ENCODE peak calls at places on chromosomes 3 and 15, in seven cellular contexts. Q, R, H, J, M, P and A are unnamed samples.

GRCh38 chr3:133280591-133280990 is 119.3 kb upstream of the BFSP2 start:
- DNase-seq in R (no peak), J (no peak), H (no peak), M (no peak), Q (no peak), P (no peak), A (no peak)

GRCh38 chr15:81575436-81576123 is 201.6 kb upstream of the TMC3 start:
- DNase-seq in P (no peak), Q (peak; percentile 47), H (no peak), M (no peak), J (peak; percentile 34), R (no peak), A (peak; percentile 86)

GRCh38 chr15:81653259-81653658 is 279.2 kb upstream of the TMC3 start:
- DNase-seq in Q (no peak), J (no peak), R (no peak), M (no peak), H (no peak), P (no peak), A (no peak)

GRCh38 chr15:98155356-98155755 is 194.9 kb downstream of the ARRDC4 start:
- DNase-seq in P (no peak), J (no peak), R (no peak), M (no peak), H (no peak), Q (no peak), A (no peak)

GRCh38 chr3:11211531-11212300 is 57.4 kb downstream of the HRH1 start:
- DNase-seq in M (no peak), J (no peak), Q (no peak), H (peak; percentile 35), R (no peak), P (no peak), A (no peak)

GRCh38 chr3:120622870-120623718 is 27.0 kb downstream of the NDUFB4 start:
- DNase-seq in P (peak; percentile 82), H (no peak), J (peak; percentile 16), Q (no peak), M (no peak), R (no peak), A (no peak)

GRCh38 chr3:150247456-150247855 is 160.6 kb upstream of the TSC22D2 start:
- DNase-seq in H (no peak), R (peak; percentile 75), Q (no peak), J (no peak), M (no peak), P (no peak), A (no peak)

GRCh38 chr15:76840830-76841460 is 64.2 kb downstream of the SCAPER start:
- DNase-seq in H (peak; percentile 45), R (no peak), Q (peak; percentile 32), P (no peak), J (peak; percentile 39), M (no peak), A (peak; percentile 7)

GRCh38 chr15:100891316-100892012 is 11.8 kb downstream of the ALDH1A3 start:
- DNase-seq in M (no peak), P (peak; percentile 28), R (peak; percentile 36), H (no peak), J (no peak), Q (peak; percentile 34), A (no peak)

GRCh38 chr3:10982782-10983181 is 9.8 kb upstream of the SLC6A1 start:
- DNase-seq in M (no peak), P (peak; percentile 63), Q (no peak), R (no peak), H (no peak), J (no peak), A (no peak)

GRCh38 chr3:195204360-195205166 is 66.4 kb downstream of the XXYLT1 start:
- DNase-seq in P (no peak), M (no peak), J (peak; percentile 85), R (no peak), H (no peak), Q (no peak), A (peak; percentile 85)

GRCh38 chr3:170240671-170241070 is 18.4 kb downstream of the PRKCI start:
- DNase-seq in M (no peak), J (no peak), P (peak; percentile 82), Q (no peak), R (no peak), H (no peak), A (no peak)

GRCh38 chr15:74245342-74245931 is 9.3 kb downstream of the CCDC33 start:
- DNase-seq in M (peak; percentile 4), H (no peak), R (peak; percentile 78), P (no peak), Q (peak; percentile 45), J (peak; percentile 98), A (peak; percentile 87)

GRCh38 chr3:40780801-40781406 is 256.1 kb downstream of the ZNF621 start:
- DNase-seq in H (peak; percentile 77), M (no peak), J (no peak), P (no peak), R (peak; percentile 43), Q (no peak), A (peak; percentile 34)

GRCh38 chr15:94792166-94792565 is 560.8 kb downstream of the MCTP2 start:
- DNase-seq in P (no peak), H (peak; percentile 7), R (no peak), M (no peak), Q (no peak), J (no peak), A (no peak)

GRCh38 chr15:93037341-93038063 is 51.5 kb downstream of the RGMA start:
- DNase-seq in P (no peak), R (peak; percentile 78), Q (peak; percentile 25), H (peak; percentile 38), J (no peak), M (no peak), A (no peak)

GRCh38 chr15:68730491-68731317 is 90.0 kb downstream of the ANP32A start:
- DNase-seq in P (no peak), Q (peak; percentile 75), M (no peak), J (peak; percentile 31), H (peak; percentile 28), R (no peak), A (no peak)

GRCh38 chr3:155047672-155048071 is 32.4 kb upstream of the MME start:
- DNase-seq in H (no peak), J (no peak), R (no peak), Q (no peak), P (no peak), M (no peak), A (no peak)

GRCh38 chr3:105834768-105835167 is 34.0 kb downstream of the CBLB start:
- DNase-seq in J (no peak), P (no peak), R (no peak), M (no peak), Q (no peak), H (no peak), A (no peak)

GRCh38 chr3:21643752-21644151 is 107.3 kb downstream of the ZNF385D start:
- DNase-seq in R (no peak), J (no peak), P (no peak), Q (no peak), H (no peak), M (no peak), A (no peak)

GRCh38 chr15:74584779-74585178 is 30.9 kb upstream of the CLK3 start:
- DNase-seq in M (no peak), R (no peak), J (no peak), Q (peak; percentile 67), P (no peak), H (no peak), A (no peak)

GRCh38 chr3:150783334-150783733 is 20.4 kb upstream of the SIAH2 start:
- DNase-seq in Q (no peak), R (no peak), J (no peak), H (no peak), P (no peak), M (no peak), A (no peak)

GRCh38 chr15:48993411-48993810 is 29.7 kb upstream of the SHC4 start:
- DNase-seq in Q (no peak), P (no peak), R (no peak), H (no peak), J (no peak), M (no peak), A (no peak)

GRCh38 chr15:92005154-92005553 is 151.6 kb downstream of the SLCO3A1 start:
- DNase-seq in J (peak; percentile 53), R (no peak), P (no peak), H (no peak), Q (no peak), M (no peak), A (peak; percentile 76)

GRCh38 chr3:27714692-27715453 is 7.2 kb downstream of the EOMES start:
- DNase-seq in Q (peak; percentile 68), R (peak; percentile 65), J (no peak), H (no peak), P (no peak), M (no peak), A (no peak)

GRCh38 chr15:97904196-97904572 is 56.3 kb upstream of the ARRDC4 start:
- DNase-seq in P (peak; percentile 37), H (peak; percentile 40), R (peak; percentile 86), M (no peak), J (peak; percentile 80), Q (peak; percentile 88), A (peak; percentile 65)

GRCh38 chr3:190339130-190339529 is 16.9 kb upstream of the CLDN1 start:
- DNase-seq in J (no peak), Q (no peak), H (no peak), M (no peak), P (no peak), R (no peak), A (no peak)

GRCh38 chr15:88658972-88659931 is 20.4 kb downstream of the ISG20 start:
- DNase-seq in R (no peak), H (peak; percentile 58), J (no peak), M (no peak), Q (no peak), P (peak; percentile 58), A (no peak)

GRCh38 chr3:16140894-16141285 is 33.6 kb upstream of the GALNT15 start:
- DNase-seq in M (no peak), H (no peak), P (no peak), Q (no peak), R (no peak), J (no peak), A (no peak)

GRCh38 chr3:176961916-176962315 is 235.4 kb downstream of the TBL1XR1 start:
- DNase-seq in H (no peak), Q (no peak), R (no peak), P (no peak), M (no peak), J (no peak), A (no peak)

GRCh38 chr15:74785716-74786032 is 3.8 kb downstream of the CSK start:
- DNase-seq in M (no peak), R (no peak), Q (no peak), J (no peak), P (no peak), H (no peak), A (no peak)

GRCh38 chr15:89495638-89496145 is 691 bp downstream of the RHCG start:
- DNase-seq in Q (no peak), M (no peak), J (no peak), R (no peak), H (no peak), P (peak; percentile 89), A (no peak)

GRCh38 chr15:42088801-42089640 is 5.3 kb downstream of the PLA2G4D start:
- DNase-seq in Q (no peak), M (no peak), P (no peak), R (no peak), H (no peak), J (no peak), A (peak; percentile 38)

GRCh38 chr3:106342386-106342785 is 473.6 kb upstream of the CBLB start:
- DNase-seq in P (no peak), R (no peak), Q (no peak), M (no peak), H (no peak), J (no peak), A (no peak)

GRCh38 chr3:38177175-38177574 is 11.8 kb downstream of the OXSR1 start:
- DNase-seq in M (no peak), H (no peak), J (no peak), Q (no peak), R (no peak), P (no peak), A (no peak)

GRCh38 chr3:62325896-62326295 is 47.5 kb downstream of the FEZF2 start:
- DNase-seq in J (no peak), H (no peak), Q (no peak), R (no peak), M (no peak), P (no peak), A (no peak)

GRCh38 chr15:37877851-37878577 is 56.4 kb upstream of the TMCO5A start:
- DNase-seq in M (no peak), P (peak; percentile 45), R (no peak), H (peak; percentile 62), J (no peak), Q (no peak), A (no peak)

GRCh38 chr3:10548997-10549396 is 43.6 kb upstream of the ATP2B2 start:
- DNase-seq in J (no peak), H (peak; percentile 19), R (no peak), P (no peak), M (no peak), Q (no peak), A (no peak)